ENCODE peak calls at places on chromosomes 1 and 21, in six cellular contexts. E is iris pigment epithelial cell, I is GM12865, C is transverse colon, G is hypothalamus, V is iPS-NIHi11. U is an unnamed sample.

GRCh38 chr1:54125671-54126070 is 27.1 kb downstream of the CDCP2 start:
- DNase-seq in E (no peak), I (no peak), C (peak), G (no peak), V (peak), U (no peak)

GRCh38 chr21:45129231-45129923 is 55.0 kb downstream of the ADARB1 start:
- DNase-seq in E (peak), I (no peak), C (no peak), G (no peak), V (peak), U (no peak)

GRCh38 chr1:154115180-154115579 is 39.7 kb downstream of the NUP210L start:
- DNase-seq in E (peak), I (peak), C (no peak), G (no peak), V (no peak), U (no peak)

GRCh38 chr1:156581661-156582387 is 2.3 kb downstream of the TTC24 start:
- DNase-seq in E (no peak), I (no peak), C (no peak), G (no peak), V (no peak), U (no peak)

GRCh38 chr1:69312055-69312732 is 255.5 kb upstream of the LRRC7 start:
- DNase-seq in E (no peak), I (no peak), C (no peak), G (no peak), V (peak), U (peak)

GRCh38 chr1:197444754-197445153 is 176.7 kb downstream of the CRB1 start:
- DNase-seq in E (peak), I (no peak), C (no peak), G (no peak), V (no peak), U (no peak)

GRCh38 chr1:19424651-19425570 is 60.4 kb downstream of the CAPZB start:
- DNase-seq in E (no peak), I (no peak), C (no peak), G (peak), V (no peak), U (no peak)

GRCh38 chr1:86155807-86156561 is 588 bp downstream of the COL24A1 start:
- DNase-seq in E (peak), I (peak), C (peak), G (no peak), V (peak), U (peak)

GRCh38 chr1:173383341-173383740 is 93.8 kb upstream of the PRDX6 start:
- DNase-seq in E (peak), I (no peak), C (no peak), G (no peak), V (no peak), U (no peak)

GRCh38 chr1:46017876-46018503 is 114.4 kb downstream of the PIK3R3 start:
- DNase-seq in E (no peak), I (no peak), C (no peak), G (no peak), V (no peak), U (no peak)

GRCh38 chr21:44525431-44526095 is 14.4 kb downstream of the KRTAP10-1 start:
- DNase-seq in E (no peak), I (no peak), C (peak), G (no peak), V (no peak), U (no peak)

GRCh38 chr1:85449356-85449755 is 15.6 kb downstream of the DDAH1 start:
- DNase-seq in E (no peak), I (no peak), C (no peak), G (no peak), V (no peak), U (no peak)

GRCh38 chr1:36938807-36939206 is 95.5 kb downstream of the GRIK3 start:
- DNase-seq in E (no peak), I (no peak), C (no peak), G (no peak), V (no peak), U (no peak)

GRCh38 chr1:228405200-228405978 is 1.2 kb downstream of the TRIM11 start:
- DNase-seq in E (peak), I (no peak), C (no peak), G (no peak), V (no peak), U (no peak)

GRCh38 chr1:157852476-157852875 is 10.9 kb upstream of the CD5L start:
- DNase-seq in E (peak), I (no peak), C (no peak), G (no peak), V (no peak), U (no peak)

GRCh38 chr1:77824083-77824482 is 44.6 kb downstream of the MIGA1 start:
- DNase-seq in E (peak), I (no peak), C (no peak), G (no peak), V (no peak), U (no peak)

GRCh38 chr1:22236900-22237299 is 94.0 kb upstream of the WNT4 start:
- DNase-seq in E (no peak), I (no peak), C (no peak), G (no peak), V (no peak), U (no peak)

GRCh38 chr1:35931424-35932157 is 686 bp downstream of the AGO3 start:
- DNase-seq in E (peak), I (no peak), C (peak), G (no peak), V (peak), U (no peak)

GRCh38 chr1:38045431-38046332 is 911 bp downstream of the POU3F1 start:
- DNase-seq in E (peak), I (no peak), C (no peak), G (no peak), V (no peak), U (peak)

U was measured in ecto neural progenitor cell.